ENCODE peak calls at places on chromosomes 4 and X, in nine cellular contexts. V is ovary, D is cardiac muscle cell, K is fibroblast of lung, C is esophagus squamous epithelium, N is upper lobe of right lung, O is foreskin keratinocyte, M is left lung, A is heart right ventricle. T is an unnamed sample.

GRCh38 chrX:56233100-56233499 is 944 bp downstream of the KLF8 start:
- DNase-seq in V (peak; percentile 26), D (peak; percentile 13), K (peak; percentile 1), C (no peak), N (peak; percentile 48), O (peak; percentile 0), M (no peak), A (no peak), T (no peak)

GRCh38 chr4:145307763-145308430 is 127.5 kb upstream of the OTUD4 start:
- DNase-seq in V (no peak), D (no peak), K (no peak), C (no peak), N (no peak), O (no peak), M (no peak), A (no peak), T (no peak)

GRCh38 chr4:91963489-91963888 is 340.3 kb upstream of the GRID2 start:
- DNase-seq in V (no peak), D (no peak), K (peak; percentile 67), C (no peak), N (no peak), O (peak; percentile 81), M (no peak), A (no peak), T (no peak)

GRCh38 chr4:151459380-151459779 is 50.4 kb downstream of the FHIP1A start:
- DNase-seq in V (no peak), D (no peak), K (no peak), C (no peak), N (no peak), O (no peak), M (no peak), A (no peak), T (no peak)

GRCh38 chr4:129378346-129378745 is 282.4 kb downstream of the C4orf33 start:
- DNase-seq in V (no peak), D (peak; percentile 56), K (no peak), C (no peak), N (no peak), O (no peak), M (no peak), A (no peak), T (no peak)

GRCh38 chr4:122577808-122578781 is 42.8 kb downstream of the IL21 start:
- DNase-seq in V (no peak), D (peak; percentile 68), K (peak; percentile 45), C (no peak), N (no peak), O (no peak), M (no peak), A (peak; percentile 5), T (peak; percentile 88)

GRCh38 chrX:153525451-153525850 is 8.0 kb downstream of the ATP2B3 start:
- DNase-seq in V (no peak), D (no peak), K (no peak), C (no peak), N (no peak), O (no peak), M (no peak), A (no peak), T (no peak)

GRCh38 chr4:10032625-10033024 is 11.3 kb upstream of the SLC2A9 start:
- DNase-seq in V (no peak), D (no peak), K (peak; percentile 22), C (no peak), N (no peak), O (peak; percentile 82), M (no peak), A (no peak), T (no peak)

GRCh38 chr4:137283737-137284136 is 248.6 kb downstream of the PCDH18 start:
- DNase-seq in V (no peak), D (peak; percentile 12), K (peak; percentile 66), C (no peak), N (no peak), O (peak; percentile 51), M (no peak), A (no peak), T (no peak)

GRCh38 chr4:16122784-16123183 is 39.0 kb upstream of the PROM1 start:
- DNase-seq in V (no peak), D (no peak), K (no peak), C (no peak), N (no peak), O (no peak), M (no peak), A (no peak), T (no peak)

GRCh38 chr4:74415602-74416300 is 29.2 kb upstream of the AREG start:
- DNase-seq in V (no peak), D (no peak), K (no peak), C (no peak), N (no peak), O (peak; percentile 85), M (no peak), A (no peak), T (no peak)

GRCh38 chr4:57093816-57094481 is 16.2 kb downstream of the IGFBP7 start:
- DNase-seq in V (no peak), D (no peak), K (no peak), C (no peak), N (no peak), O (no peak), M (no peak), A (peak; percentile 41), T (no peak)

GRCh38 chr4:107719211-107719926 is 665 bp downstream of the PAPSS1 start:
- DNase-seq in V (no peak), D (no peak), K (peak; percentile 19), C (no peak), N (no peak), O (peak; percentile 69), M (no peak), A (no peak), T (no peak)

GRCh38 chr4:86334020-86334750 is 25.7 kb downstream of the MAPK10 start:
- DNase-seq in V (no peak), D (no peak), K (peak; percentile 9), C (no peak), N (no peak), O (no peak), M (no peak), A (no peak), T (no peak)

GRCh38 chr4:123653211-123653610 is 256.6 kb downstream of the SPRY1 start:
- DNase-seq in V (no peak), D (no peak), K (no peak), C (no peak), N (no peak), O (no peak), M (no peak), A (no peak), T (no peak)

GRCh38 chr4:142191901-142192300 is 555.5 kb downstream of the IL15 start:
- DNase-seq in V (no peak), D (no peak), K (no peak), C (no peak), N (no peak), O (no peak), M (no peak), A (no peak), T (no peak)

GRCh38 chr4:87363552-87363951 is 27.4 kb downstream of the HSD17B11 start:
- DNase-seq in V (no peak), D (no peak), K (peak; percentile 23), C (no peak), N (no peak), O (peak; percentile 4), M (no peak), A (no peak), T (peak; percentile 24)

GRCh38 chr4:165070560-165070959 is 16.9 kb downstream of the TRIM75 start:
- DNase-seq in V (no peak), D (no peak), K (no peak), C (no peak), N (no peak), O (no peak), M (no peak), A (no peak), T (no peak)

GRCh38 chr4:801436-802124 is 24.3 kb downstream of the CPLX1 start:
- DNase-seq in V (no peak), D (no peak), K (no peak), C (no peak), N (no peak), O (no peak), M (no peak), A (no peak), T (no peak)

DNA sequence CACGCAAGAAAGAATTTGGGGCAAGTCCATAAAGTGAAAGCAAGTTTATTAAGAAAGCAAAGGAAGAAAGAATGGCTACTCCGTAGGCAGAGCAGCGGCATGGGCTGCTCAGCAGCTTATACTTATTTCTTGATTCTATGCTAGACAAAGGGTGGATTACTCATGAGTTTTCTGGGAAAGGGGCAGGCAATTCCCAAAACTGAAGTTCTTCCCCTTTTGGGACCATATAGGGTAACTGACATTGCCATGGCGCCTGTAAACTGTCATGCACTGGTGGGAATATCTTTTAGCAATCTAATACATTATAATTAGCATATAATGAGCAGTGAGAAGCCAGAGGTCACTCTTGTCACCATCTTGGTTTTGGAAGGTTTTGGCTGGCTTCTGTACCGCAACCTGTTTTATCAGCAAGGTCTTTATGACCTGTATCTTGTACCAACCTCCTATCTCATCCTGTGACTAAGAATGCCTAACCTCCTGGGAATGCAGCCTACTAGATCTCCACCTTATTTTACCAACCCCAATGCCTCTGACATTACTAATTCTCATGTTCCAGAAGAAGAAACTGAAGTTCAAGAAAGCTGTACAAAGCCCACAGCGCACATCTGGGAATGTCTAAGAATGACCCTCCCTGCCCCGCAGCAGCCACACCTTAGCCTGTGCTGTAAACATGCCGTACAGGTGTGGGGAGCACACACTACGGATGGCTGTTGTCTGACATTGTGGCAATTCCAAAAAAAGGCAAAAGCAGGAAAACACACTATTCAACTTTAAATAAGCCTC is 18.6 kb downstream of the RXFP1 start:
- DNase-seq in V (no peak), D (no peak), K (no peak), C (no peak), N (no peak), O (peak; percentile 99), M (no peak), A (no peak), T (no peak)
- H3K27ac ChIP-seq in V (no peak overlapping the region), D (no peak overlapping the region), K (no peak overlapping the region), C (no peak overlapping the region), N (no peak overlapping the region), O (peak overlapping the region; percentile 87), M (peak overlapping the region; percentile 11), A (no peak overlapping the region), T (no peak overlapping the region)

GRCh38 chr4:102387552-102388150 is 42.4 kb upstream of the SLC39A8 start:
- DNase-seq in V (no peak), D (no peak), K (no peak), C (no peak), N (no peak), O (peak; percentile 22), M (no peak), A (no peak), T (no peak)
- H3K27ac ChIP-seq in V (no peak overlapping the region), D (no peak overlapping the region), K (no peak overlapping the region), C (no peak overlapping the region), N (no peak overlapping the region), O (no peak overlapping the region), M (no peak overlapping the region), A (no peak overlapping the region), T (no peak overlapping the region)

GRCh38 chr4:23882976-23883531 is 6.8 kb downstream of the PPARGC1A start:
- DNase-seq in V (no peak), D (no peak), K (no peak), C (no peak), N (no peak), O (no peak), M (no peak), A (no peak), T (no peak)
- H3K27ac ChIP-seq in V (no peak overlapping the region), D (peak overlapping the region; percentile 95), K (no peak overlapping the region), C (peak overlapping the region; percentile 69), N (no peak overlapping the region), O (no peak overlapping the region), M (no peak overlapping the region), A (peak overlapping the region; percentile 22), T (no peak overlapping the region)

DNA sequence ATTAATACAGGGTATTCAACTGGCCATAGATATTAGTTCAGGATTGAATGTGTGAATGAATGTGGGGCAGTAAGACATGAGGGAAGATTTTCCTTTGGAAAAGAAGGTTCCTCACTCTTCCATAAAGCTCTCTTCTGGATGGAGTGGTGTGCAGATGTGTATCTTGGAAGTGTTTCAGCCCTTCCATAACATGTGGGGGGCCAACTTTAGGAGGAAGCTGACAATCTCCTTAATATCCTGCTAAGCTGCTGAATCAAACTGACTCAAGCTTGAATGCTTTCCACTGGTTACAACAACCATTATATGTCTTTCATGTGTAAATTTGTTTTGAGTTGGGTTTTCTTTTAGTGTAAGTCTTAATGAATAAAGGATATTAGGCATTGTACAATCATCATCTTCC is 40.3 kb downstream of the FANCB start:
- DNase-seq in V (no peak), D (no peak), K (peak; percentile 20), C (no peak), N (no peak), O (no peak), M (no peak), A (no peak), T (no peak)
- H3K27ac ChIP-seq in V (no peak overlapping the region), D (no peak overlapping the region), K (peak overlapping the region; percentile 20), C (no peak overlapping the region), N (no peak overlapping the region), O (no peak overlapping the region), M (no peak overlapping the region), A (no peak overlapping the region), T (no peak overlapping the region)